ENCODE peak calls at places on chromosomes 2 and 18, in five cellular contexts. S, L, R, D and B are unnamed samples.
A peak's percentile ranks its signal among the peaks of the same experiment; 100 is the strongest.

GRCh38 chr2:134348239-134348638 is 94.4 kb downstream of the MGAT5 start:
- DNase-seq in L (no peak), S (no peak), R (no peak), D (no peak), B (no peak)

GRCh38 chr2:60998628-60999545 is 18.6 kb upstream of the PEX13 start:
- DNase-seq in D (no peak), L (no peak), S (peak; percentile 67), R (peak; percentile 65), B (peak; percentile 62)

GRCh38 chr18:27967938-27968803 is 208.8 kb downstream of the CDH2 start:
- DNase-seq in R (no peak), L (no peak), D (no peak), S (peak; percentile 2), B (peak; percentile 55)

GRCh38 chr2:28683100-28683706 is 68.4 kb upstream of the PPP1CB start:
- DNase-seq in L (no peak), D (no peak), R (peak; percentile 92), S (peak; percentile 52), B (peak; percentile 42)

GRCh38 chr2:20421988-20422678 is 24.7 kb upstream of the RHOB start:
- DNase-seq in D (no peak), R (no peak), S (no peak), L (no peak), B (no peak)

GRCh38 chr2:107384426-107384825 is 442.3 kb upstream of the RGPD4 start:
- DNase-seq in S (no peak), D (no peak), L (no peak), R (no peak), B (no peak)

GRCh38 chr2:47558116-47559078 is 155.4 kb downstream of the MSH2 start:
- DNase-seq in S (no peak), L (no peak), D (no peak), R (no peak), B (no peak)

GRCh38 chr2:238722883-238723282 is 125.0 kb upstream of the TWIST2 start:
- DNase-seq in L (no peak), D (no peak), R (no peak), S (no peak), B (no peak)

GRCh38 chr2:201904529-201905420 is 98.4 kb downstream of the CDK15 start:
- DNase-seq in S (no peak), D (peak; percentile 40), R (no peak), L (no peak), B (no peak)

GRCh38 chr2:173058097-173058496 is 17.5 kb upstream of the MAP3K20 start:
- DNase-seq in S (no peak), R (no peak), D (no peak), L (no peak), B (no peak)

GRCh38 chr2:189648846-189649529 is 12.3 kb upstream of the ASNSD1 start:
- DNase-seq in R (no peak), L (no peak), S (no peak), D (no peak), B (no peak)

GRCh38 chr2:74474899-74475298 is 2.4 kb upstream of the MRPL53 start:
- DNase-seq in S (peak; percentile 44), L (no peak), R (peak; percentile 43), D (no peak), B (no peak)

GRCh38 chr2:227508001-227508400 is 36.0 kb downstream of the AGFG1 start:
- DNase-seq in L (no peak), S (no peak), D (no peak), R (no peak), B (no peak)

GRCh38 chr2:80530442-80531064 is 226.0 kb upstream of the LRRTM1 start:
- DNase-seq in R (no peak), L (no peak), D (peak; percentile 82), S (no peak), B (no peak)
- TF ChIP-seq KDM1A in R (no peak), L (no peak), D (no peak), S (no peak), B (no peak)

GRCh38 chr2:207897541-207898353 is 127.6 kb downstream of the PLEKHM3 start:
- DNase-seq in S (no peak), L (no peak), D (no peak), R (no peak), B (peak; percentile 84)
- TF ChIP-seq POLR2A in S (no peak), L (no peak), D (no peak), R (no peak), B (no peak)

GRCh38 chr2:29749843-29750242 is 171.5 kb downstream of the ALK start:
- DNase-seq in L (no peak), R (no peak), S (no peak), D (no peak), B (no peak)

GRCh38 chr2:29755829-29756228 is 165.6 kb downstream of the ALK start:
- DNase-seq in D (no peak), S (no peak), L (no peak), R (no peak), B (no peak)

GRCh38 chr2:29751390-29751789 is 170.0 kb downstream of the ALK start:
- DNase-seq in D (no peak), L (no peak), S (no peak), R (no peak), B (no peak)

GRCh38 chr2:29755233-29755632 is 166.2 kb downstream of the ALK start:
- DNase-seq in L (no peak), S (peak; percentile 12), R (peak; percentile 1), D (no peak), B (no peak)

GRCh38 chr2:29753676-29754444 is 167.5 kb downstream of the ALK start:
- DNase-seq in S (no peak), D (no peak), R (no peak), L (no peak), B (no peak)
- TF ChIP-seq KDM1A in S (no peak), D (no peak), R (no peak), L (no peak), B (no peak)

GRCh38 chr2:112055110-112055832 is at the start of gene TMEM87B:
- DNase-seq in R (peak; percentile 99), S (peak; percentile 97), L (peak; percentile 91), D (peak; percentile 86), B (peak; percentile 91)
- TF ChIP-seq POLR2A in R (peak; percentile 79), S (peak; percentile 56), L (no peak), D (peak; percentile 86), B (peak; percentile 93)

GRCh38 chr2:15868186-15868585 is 72.2 kb upstream of the MYCN start:
- DNase-seq in S (no peak), L (no peak), R (no peak), D (no peak), B (no peak)

GRCh38 chr2:15866563-15867193 is 73.7 kb upstream of the MYCN start:
- DNase-seq in R (no peak), D (no peak), S (no peak), L (no peak), B (no peak)

GRCh38 chr2:15868704-15869103 is 71.6 kb upstream of the MYCN start:
- DNase-seq in L (no peak), R (no peak), S (no peak), D (no peak), B (no peak)

GRCh38 chr2:15865923-15866322 is 74.4 kb upstream of the MYCN start:
- DNase-seq in L (no peak), R (no peak), D (no peak), S (no peak), B (no peak)

DNA sequence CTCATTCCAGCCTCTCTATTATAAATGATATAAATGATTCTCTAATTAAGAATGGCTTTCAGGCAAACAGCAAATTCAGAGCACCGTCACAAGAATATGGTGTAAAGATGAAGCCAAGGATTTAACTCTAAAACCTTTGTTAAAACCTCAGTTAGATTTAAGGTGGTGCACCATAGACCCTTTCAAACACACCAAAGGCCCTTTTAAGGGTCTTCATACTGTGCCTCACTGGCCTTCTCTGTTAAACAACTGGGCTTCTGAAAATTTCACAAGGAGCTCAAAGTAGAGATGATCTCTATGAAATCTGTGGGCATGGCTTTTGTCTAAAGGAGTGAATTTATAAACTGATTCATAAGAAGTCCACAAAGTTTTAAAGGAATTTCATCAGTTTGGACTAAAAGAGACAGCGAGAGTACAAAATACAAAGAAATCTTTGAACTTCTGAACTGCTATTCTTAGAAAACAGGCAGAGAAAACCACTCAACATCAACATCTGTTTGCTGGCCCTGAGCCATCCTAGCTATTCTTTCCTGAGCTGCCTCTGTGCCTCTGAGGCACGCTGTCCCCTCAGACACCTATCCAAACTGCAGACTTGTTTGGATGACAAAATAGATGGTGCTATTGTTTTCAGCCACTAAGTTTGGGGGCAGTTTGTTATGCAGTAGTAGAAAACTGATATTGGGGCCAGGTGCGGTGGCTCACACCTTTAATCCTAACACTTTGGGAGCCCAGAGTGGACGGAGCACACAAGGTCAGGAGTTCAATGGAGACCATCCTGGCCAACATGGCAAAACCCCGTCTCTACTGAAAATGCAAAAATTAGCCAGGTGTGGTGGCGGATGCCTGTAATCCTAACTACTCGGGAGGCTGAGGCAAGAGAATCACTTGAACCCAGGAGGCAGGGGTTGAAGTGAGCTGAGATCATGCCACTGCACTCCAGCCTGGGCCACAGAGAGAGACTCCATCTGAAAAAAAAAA is 72.9 kb upstream of the MYCN start:
- DNase-seq in L (no peak), D (no peak), R (no peak), S (no peak), B (no peak)
- TF ChIP-seq KDM1A in L (no peak), D (no peak), R (no peak), S (no peak), B (no peak)